ENCODE peak calls at places on chromosomes 12 and 14, in five cellular contexts. K is upper lobe of right lung; F is effector memory CD4-positive, alpha-beta T cell; U is brain microvascular endothelial cell; T is heart right ventricle. D is an unnamed sample.

GRCh38 chr14:54606178-54606577 is 39.2 kb downstream of the SAMD4A start:
- DNase-seq in K (no peak), U (no peak), T (peak), F (peak), D (no peak)

GRCh38 chr14:81478446-81478845 is 55.2 kb downstream of the SEL1L start:
- DNase-seq in T (no peak), U (no peak), K (no peak), F (no peak), D (no peak)

GRCh38 chr14:105493921-105494605 is 3.0 kb downstream of the TEDC1 start:
- DNase-seq in T (no peak), K (peak), F (no peak), U (no peak), D (peak)

GRCh38 chr12:89024580-89024979 is 327.7 kb downstream of the DUSP6 start:
- DNase-seq in F (no peak), U (no peak), T (no peak), K (no peak), D (no peak)

GRCh38 chr14:34453226-34453625 is 8.8 kb downstream of the SPTSSA start:
- DNase-seq in U (no peak), F (no peak), T (no peak), K (no peak), D (no peak)

GRCh38 chr14:59015482-59015881 is 173.0 kb upstream of the DAAM1 start:
- DNase-seq in K (no peak), T (no peak), F (no peak), U (no peak), D (no peak)

GRCh38 chr12:66035289-66035961 is 95.1 kb downstream of the LLPH start:
- DNase-seq in F (no peak), T (no peak), U (peak), K (no peak), D (no peak)

GRCh38 chr14:101444116-101444515 is 117.2 kb upstream of the DIO3 start:
- DNase-seq in K (no peak), F (no peak), T (no peak), U (no peak), D (no peak)

GRCh38 chr14:64910847-64911495 is 3.3 kb upstream of the CHURC1 start:
- DNase-seq in K (no peak), T (no peak), F (no peak), U (peak), D (no peak)

GRCh38 chr12:132945806-132946506 is 10.2 kb downstream of the ZNF605 start:
- DNase-seq in T (no peak), K (no peak), F (no peak), U (no peak), D (no peak)

GRCh38 chr14:68133856-68134255 is 314.3 kb downstream of the RAD51B start:
- DNase-seq in K (no peak), T (no peak), U (no peak), F (no peak), D (no peak)

GRCh38 chr12:52032431-52032796 is 18.8 kb upstream of the NR4A1 start:
- DNase-seq in K (no peak), T (peak), U (peak), F (no peak), D (peak)

GRCh38 chr12:101884174-101884573 is 6.8 kb downstream of the DRAM1 start:
- DNase-seq in F (no peak), T (no peak), K (no peak), U (no peak), D (no peak)

GRCh38 chr12:1595690-1596347 is 1.4 kb upstream of the FBXL14 start:
- DNase-seq in T (no peak), F (no peak), K (no peak), U (peak), D (no peak)

GRCh38 chr14:105635560-105635959 is 109.2 kb downstream of the TMEM121 start:
- DNase-seq in T (no peak), U (no peak), F (no peak), K (no peak), D (no peak)

GRCh38 chr12:125436686-125437085 is 371.5 kb downstream of the AACS start:
- DNase-seq in F (no peak), T (no peak), U (no peak), K (no peak), D (no peak)

GRCh38 chr12:62647586-62647985 is 181.0 kb downstream of the MON2 start:
- DNase-seq in T (peak), F (no peak), K (no peak), U (no peak), D (no peak)

GRCh38 chr14:91315844-91316267 is 71.4 kb upstream of the GPR68 start:
- DNase-seq in T (no peak), U (no peak), K (no peak), F (peak), D (no peak)

GRCh38 chr12:45369065-45369464 is 153.2 kb downstream of the ANO6 start:
- DNase-seq in K (no peak), T (no peak), U (peak), F (no peak), D (no peak)

GRCh38 chr12:56724660-56724988 is 475 bp downstream of the NACA start:
- DNase-seq in U (no peak), T (peak), F (no peak), K (no peak), D (peak)

GRCh38 chr12:70692681-70693288 is 55.6 kb upstream of the PTPRB start:
- DNase-seq in F (no peak), T (no peak), K (no peak), U (peak), D (no peak)

GRCh38 chr12:124851344-124851743 is 12.3 kb downstream of the SCARB1 start:
- DNase-seq in U (no peak), T (no peak), F (no peak), K (no peak), D (no peak)

GRCh38 chr14:53893374-53893773 is 63.3 kb downstream of the BMP4 start:
- DNase-seq in F (no peak), K (no peak), U (no peak), T (no peak), D (no peak)

GRCh38 chr14:100778078-100778927 is 47.6 kb upstream of the MEG3 start:
- DNase-seq in F (no peak), K (no peak), U (no peak), T (no peak), D (peak)

GRCh38 chr12:71521125-71521524 is 81.5 kb downstream of the LGR5 start:
- DNase-seq in U (no peak), K (no peak), F (no peak), T (no peak), D (no peak)

GRCh38 chr12:3973939-3974644 is 100.9 kb upstream of the PARP11 start:
- DNase-seq in F (no peak), U (no peak), K (no peak), T (no peak), D (no peak)

GRCh38 chr12:22126758-22127157 is 80.7 kb downstream of the CMAS start:
- DNase-seq in K (no peak), U (no peak), T (no peak), F (no peak), D (no peak)

GRCh38 chr14:106776395-106776983 is 1250.1 kb downstream of the TMEM121 start:
- DNase-seq in K (no peak), F (no peak), U (no peak), T (no peak), D (no peak)

GRCh38 chr12:116982721-116983502 is 72.2 kb downstream of the FBXW8 start:
- DNase-seq in T (no peak), F (no peak), U (peak), K (no peak), D (no peak)
- H3K4me3 ChIP-seq in T (no peak), F (no peak), U (no peak), K (no peak), D (no peak)

DNA sequence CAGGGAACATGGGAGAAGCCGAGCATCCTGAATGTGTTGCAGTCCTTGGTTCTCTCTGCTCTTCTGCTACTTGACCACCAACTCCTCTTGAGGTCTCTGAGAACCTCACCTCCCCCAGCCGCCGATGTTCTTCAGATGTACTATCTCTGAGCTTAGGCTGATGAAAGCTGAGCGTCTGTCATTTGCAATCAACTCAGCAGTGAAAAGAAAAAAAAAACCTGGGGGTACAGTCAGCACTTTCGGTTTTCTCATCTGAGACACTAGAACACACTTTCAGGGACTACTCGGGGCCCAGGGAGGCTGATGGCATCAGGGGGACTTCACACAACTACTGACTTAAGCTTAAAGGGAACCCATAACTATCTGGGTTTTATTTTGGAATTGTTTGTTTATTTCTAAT is 9.6 kb upstream of the FLVCR2 start:
- DNase-seq in U (no peak), T (no peak), F (no peak), K (no peak), D (no peak)
- H3K27ac ChIP-seq in U (no peak), T (no peak), F (no peak), K (no peak), D (no peak)

GRCh38 chr12:27972721-27973120 is at the start of gene PTHLH:
- DNase-seq in K (no peak), U (no peak), T (no peak), F (no peak), D (no peak)

GRCh38 chr12:27979145-27979544 is 6.6 kb upstream of the PTHLH start:
- DNase-seq in T (no peak), U (no peak), F (no peak), K (no peak), D (no peak)

GRCh38 chr12:27974735-27975221 is 2.2 kb upstream of the PTHLH start:
- DNase-seq in T (no peak), F (no peak), U (no peak), K (no peak), D (peak)

GRCh38 chr12:27973487-27973890 is 956 bp upstream of the PTHLH start:
- DNase-seq in K (no peak), F (no peak), U (no peak), T (no peak), D (no peak)

DNA sequence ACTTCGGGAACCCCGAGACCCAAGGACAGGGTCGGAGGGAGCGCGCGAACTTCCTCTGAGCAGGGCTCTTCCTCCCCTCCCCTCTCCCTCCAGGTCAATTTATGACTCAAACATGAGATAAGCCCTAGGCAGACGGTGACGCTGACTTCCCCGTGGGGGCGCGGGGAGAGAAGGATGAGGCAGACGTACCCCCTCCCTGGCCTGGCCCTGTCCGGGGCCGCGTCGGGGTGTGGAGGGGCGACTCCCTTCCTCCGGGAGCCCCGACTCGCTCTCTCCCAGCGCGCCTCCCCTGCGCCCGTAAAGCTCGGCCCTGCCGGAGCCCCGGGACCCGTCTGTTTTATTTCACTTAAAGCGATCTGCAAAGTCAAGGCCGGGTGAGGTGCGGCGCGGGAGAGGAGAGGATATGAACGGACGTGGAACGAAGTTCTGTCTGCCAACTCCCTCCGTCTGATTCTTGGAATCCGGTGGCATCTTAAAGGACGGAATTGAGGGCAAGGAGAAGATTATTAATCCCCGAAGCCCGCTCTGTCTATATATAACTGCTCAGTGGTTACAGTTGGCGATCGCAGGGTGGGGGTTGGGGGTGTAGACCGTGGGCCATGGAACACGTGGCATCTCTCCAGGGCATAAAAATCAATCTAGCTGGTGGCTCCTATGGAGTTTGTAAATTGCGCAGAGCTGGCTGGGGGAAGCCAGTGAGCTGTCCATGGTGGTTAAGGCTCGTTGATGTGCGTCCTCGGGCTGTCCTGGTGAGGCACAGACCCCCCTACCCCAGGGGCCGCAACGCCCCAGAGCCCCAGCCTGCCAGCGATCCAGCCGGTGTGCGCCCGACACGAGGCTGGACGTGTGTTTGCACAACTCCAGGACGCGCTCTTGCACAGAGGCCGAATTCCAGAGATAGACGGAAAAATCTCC is 2.9 kb upstream of the PTHLH start:
- DNase-seq in K (no peak), F (no peak), T (peak), U (peak), D (peak)
- H3K4me3 ChIP-seq in K (peak), F (no peak), T (peak), U (peak), D (no peak)

GRCh38 chr14:61344437-61345143 is 23.2 kb downstream of the PRKCH start:
- DNase-seq in F (no peak), K (no peak), T (no peak), U (no peak), D (no peak)
- H3K27ac ChIP-seq in F (peak), K (peak), T (peak), U (no peak), D (no peak)

DNA sequence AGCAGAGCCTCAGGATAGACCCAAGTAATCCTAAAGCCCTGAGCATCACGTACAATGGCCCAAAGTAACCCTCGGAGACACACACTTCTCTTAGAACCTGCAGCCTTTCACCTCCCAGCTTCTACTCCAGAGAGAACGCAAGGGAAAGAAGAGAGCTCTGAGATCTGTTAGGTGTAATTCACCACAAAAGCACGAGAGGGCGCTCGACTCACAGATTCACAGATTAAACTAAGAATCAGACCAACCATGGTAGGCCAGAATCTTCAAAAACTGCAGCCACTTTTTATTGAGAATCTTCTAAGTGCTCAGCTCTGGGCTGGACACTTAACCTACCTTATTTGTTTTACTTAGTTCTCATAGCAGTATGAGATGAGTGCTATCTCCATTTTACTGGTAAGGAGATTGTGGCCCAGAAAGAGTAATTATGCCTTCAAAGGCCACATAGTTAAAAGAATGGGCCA is 1.3 kb upstream of the DDX23 start:
- DNase-seq in K (peak), F (peak), T (peak), U (peak), D (peak)
- H3K4me3 ChIP-seq in K (peak), F (peak), T (peak), U (peak), D (no peak)

GRCh38 chr12:78963439-78964222 is 99.1 kb downstream of the SYT1 start:
- DNase-seq in F (no peak), T (no peak), K (no peak), U (peak), D (no peak)
- H3K27ac ChIP-seq in F (no peak), T (no peak), K (no peak), U (peak), D (no peak)

D was measured in aorta.